ENCODE peak calls at places on chromosomes 12 and 14, in five cellular contexts. One of them, this sample, is unnamed.

GRCh38 chr14:93946506-93947170 is 19.5 kb downstream of the FAM181A start:
- DNase-seq in M059J: no peak
- DNase-seq in posterior cingulate gyrus: no peak
- DNase-seq in cardiac muscle cell: no peak
- DNase-seq in substantia nigra: no peak
- DNase-seq in this sample: no peak

GRCh38 chr12:115755061-115755751 is 522.3 kb downstream of the MED13L start:
- DNase-seq in posterior cingulate gyrus: no peak
- DNase-seq in M059J: no peak
- DNase-seq in substantia nigra: no peak
- DNase-seq in cardiac muscle cell: no peak
- DNase-seq in this sample: no peak

GRCh38 chr14:96148631-96149030 is 56.0 kb upstream of the BDKRB2 start:
- DNase-seq in M059J: no peak
- DNase-seq in cardiac muscle cell: no peak
- DNase-seq in substantia nigra: no peak
- DNase-seq in posterior cingulate gyrus: no peak
- DNase-seq in this sample: no peak

GRCh38 chr14:68291820-68292219 is 472.2 kb downstream of the RAD51B start:
- DNase-seq in M059J: peak; percentile 13
- DNase-seq in substantia nigra: no peak
- DNase-seq in cardiac muscle cell: peak; percentile 72
- DNase-seq in posterior cingulate gyrus: no peak
- DNase-seq in this sample: no peak

GRCh38 chr12:31524791-31525495 is 66.0 kb downstream of the DENND5B start:
- DNase-seq in posterior cingulate gyrus: no peak
- DNase-seq in cardiac muscle cell: no peak
- DNase-seq in M059J: peak; percentile 56
- DNase-seq in substantia nigra: no peak
- DNase-seq in this sample: peak; percentile 1

GRCh38 chr12:2273288-2273687 is 220.5 kb downstream of the CACNA1C start:
- DNase-seq in M059J: no peak
- DNase-seq in cardiac muscle cell: no peak
- DNase-seq in substantia nigra: no peak
- DNase-seq in posterior cingulate gyrus: no peak
- DNase-seq in this sample: no peak

GRCh38 chr12:132429122-132429931 is 60.6 kb upstream of the FBRSL1 start:
- DNase-seq in cardiac muscle cell: peak; percentile 42
- DNase-seq in substantia nigra: no peak
- DNase-seq in M059J: peak; percentile 28
- DNase-seq in posterior cingulate gyrus: no peak
- DNase-seq in this sample: no peak

GRCh38 chr12:24560867-24561266 is 388.0 kb downstream of the BCAT1 start:
- DNase-seq in substantia nigra: peak; percentile 2
- DNase-seq in M059J: peak; percentile 36
- DNase-seq in posterior cingulate gyrus: no peak
- DNase-seq in cardiac muscle cell: no peak
- DNase-seq in this sample: no peak

GRCh38 chr14:85978851-85979250 is 448.9 kb downstream of the FLRT2 start:
- DNase-seq in cardiac muscle cell: no peak
- DNase-seq in M059J: no peak
- DNase-seq in posterior cingulate gyrus: no peak
- DNase-seq in substantia nigra: no peak
- DNase-seq in this sample: no peak

GRCh38 chr14:69554500-69554899 is 20.2 kb downstream of the CCDC177 start:
- DNase-seq in substantia nigra: peak; percentile 34
- DNase-seq in cardiac muscle cell: no peak
- DNase-seq in M059J: no peak
- DNase-seq in posterior cingulate gyrus: no peak
- DNase-seq in this sample: no peak

GRCh38 chr12:57166971-57167371 is 19.6 kb upstream of the LRP1-AS start:
- DNase-seq in cardiac muscle cell: no peak
- DNase-seq in M059J: peak; percentile 63
- DNase-seq in posterior cingulate gyrus: no peak
- DNase-seq in substantia nigra: no peak
- DNase-seq in this sample: peak; percentile 48

GRCh38 chr12:107296681-107297086 is 203.3 kb upstream of the CRY1 start:
- DNase-seq in M059J: peak; percentile 81
- DNase-seq in substantia nigra: no peak
- DNase-seq in posterior cingulate gyrus: no peak
- DNase-seq in cardiac muscle cell: no peak
- DNase-seq in this sample: no peak

GRCh38 chr12:92362109-92362508 is 216.5 kb upstream of the BTG1 start:
- DNase-seq in substantia nigra: no peak
- DNase-seq in M059J: no peak
- DNase-seq in cardiac muscle cell: no peak
- DNase-seq in posterior cingulate gyrus: no peak
- DNase-seq in this sample: no peak

GRCh38 chr12:63206494-63206893 is 55.5 kb upstream of the AVPR1A start:
- DNase-seq in substantia nigra: no peak
- DNase-seq in cardiac muscle cell: no peak
- DNase-seq in M059J: no peak
- DNase-seq in posterior cingulate gyrus: no peak
- DNase-seq in this sample: no peak

GRCh38 chr14:88901199-88901588 is 76.7 kb downstream of the TTC8 start:
- DNase-seq in M059J: no peak
- DNase-seq in substantia nigra: no peak
- DNase-seq in cardiac muscle cell: no peak
- DNase-seq in posterior cingulate gyrus: no peak
- DNase-seq in this sample: no peak

GRCh38 chr12:71955946-71956345 is 17.3 kb downstream of the TPH2 start:
- DNase-seq in cardiac muscle cell: no peak
- DNase-seq in M059J: peak; percentile 51
- DNase-seq in posterior cingulate gyrus: no peak
- DNase-seq in substantia nigra: no peak
- DNase-seq in this sample: no peak

GRCh38 chr12:28770329-28770728 is 378.7 kb upstream of the FAR2 start:
- DNase-seq in M059J: no peak
- DNase-seq in posterior cingulate gyrus: no peak
- DNase-seq in cardiac muscle cell: no peak
- DNase-seq in substantia nigra: no peak
- DNase-seq in this sample: no peak